ENCODE peak calls at places on chromosomes 7 and 10, in five cellular contexts. V is IMR-90, S is HCT116, U is A549, I is K562. E is an unnamed sample.

GRCh38 chr7:11210374-11210773 is 236.7 kb downstream of the PHF14 start:
- DNase-seq in I (no peak), S (no peak), V (no peak), U (no peak), E (no peak)

GRCh38 chr7:77338883-77339629 is 77.1 kb downstream of the GSAP start:
- DNase-seq in U (peak; percentile 15), S (no peak), I (no peak), V (peak; percentile 45), E (no peak)

GRCh38 chr10:136465-136762 is 1.2 kb downstream of the ZMYND11 start:
- DNase-seq in V (no peak), U (no peak), S (no peak), I (no peak), E (no peak)

GRCh38 chr7:139702811-139703467 is 74.9 kb downstream of the HIPK2 start:
- DNase-seq in S (no peak), I (no peak), U (no peak), V (no peak), E (no peak)

GRCh38 chr10:18290651-18291313 is 150.6 kb downstream of the CACNB2 start:
- DNase-seq in I (no peak), V (no peak), S (no peak), U (no peak), E (no peak)

GRCh38 chr10:94122247-94122646 is 128.5 kb downstream of the PLCE1 start:
- DNase-seq in S (no peak), U (no peak), V (peak; percentile 29), I (no peak), E (no peak)

GRCh38 chr10:132960071-132960472 is 17.7 kb upstream of the CFAP46 start:
- DNase-seq in I (no peak), U (no peak), V (no peak), S (no peak), E (no peak)

GRCh38 chr7:63067897-63068585 is 930.6 kb upstream of the ZNF722 start:
- DNase-seq in I (peak; percentile 58), S (no peak), U (no peak), V (no peak), E (no peak)

GRCh38 chr7:94008537-94008936 is 4.4 kb upstream of the BET1 start:
- DNase-seq in I (no peak), S (no peak), U (no peak), V (peak; percentile 28), E (no peak)

GRCh38 chr10:76874151-76874550 is 763.5 kb downstream of the KCNMA1 start:
- DNase-seq in V (no peak), S (no peak), I (no peak), U (no peak), E (no peak)

GRCh38 chr10:106338486-106338885 is 826.0 kb downstream of the SORCS1 start:
- DNase-seq in I (no peak), S (no peak), V (peak; percentile 9), U (no peak), E (no peak)

GRCh38 chr10:118307768-118308347 is 34.3 kb downstream of the FAM204A start:
- DNase-seq in I (no peak), S (no peak), V (no peak), U (no peak), E (no peak)

DNA sequence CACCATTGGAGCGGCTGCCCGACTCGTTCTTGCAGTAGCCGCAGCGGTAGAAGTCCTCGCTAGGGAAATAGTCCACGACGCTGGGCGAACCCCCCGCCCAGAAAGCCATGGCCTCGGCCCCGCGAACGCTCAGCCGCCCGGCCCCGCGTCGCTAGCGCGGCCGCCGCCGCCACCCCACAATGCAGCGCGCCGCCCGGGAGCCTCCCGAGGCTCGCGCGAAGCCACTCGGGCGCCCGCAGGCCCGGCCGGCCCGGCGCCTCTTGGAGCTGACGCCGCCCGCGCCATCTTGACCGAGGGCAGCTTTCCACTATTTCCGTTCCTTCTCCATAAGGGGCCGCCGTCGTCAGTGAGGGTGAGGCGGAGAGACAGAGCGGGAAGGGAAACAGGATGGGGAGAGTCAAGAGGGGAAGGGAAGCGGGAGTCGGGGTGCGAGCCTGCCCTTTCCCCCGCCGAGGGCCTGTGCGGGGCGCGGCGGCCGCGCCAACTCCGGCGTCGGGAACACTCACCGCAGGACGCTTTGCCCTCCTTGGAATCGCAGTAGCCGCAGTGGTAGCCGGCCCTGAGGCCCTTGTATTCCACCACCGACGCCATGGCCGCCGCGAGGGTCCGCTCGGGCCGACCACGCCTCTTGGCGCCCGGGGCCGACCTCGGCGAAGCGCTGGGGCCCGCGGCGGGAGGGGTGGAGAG is at the start of gene ATE1:
- DNase-seq in U (peak; percentile 92), V (peak; percentile 88), S (peak; percentile 88), I (peak; percentile 87), E (peak; percentile 90)
- TF ChIP-seq POLR2A in U (peak; percentile 62), V (peak; percentile 85), S (peak; percentile 82), I (peak; percentile 82), E (peak; percentile 84)

GRCh38 chr10:101782811-101783735 is at the start of gene NPM3:
- DNase-seq in V (peak; percentile 70), I (peak; percentile 89), S (peak; percentile 59), U (peak; percentile 81), E (peak; percentile 86)
- TF ChIP-seq POLR2A in V (peak; percentile 59), I (peak; percentile 79), S (peak; percentile 65), U (peak; percentile 51), E (no peak)

GRCh38 chr7:41942468-41943097 is 239.7 kb upstream of the INHBA start:
- DNase-seq in V (peak; percentile 90), U (peak; percentile 22), S (no peak), I (no peak), E (no peak)
- TF ChIP-seq POLR2A in V (no peak), U (no peak), S (no peak), I (no peak), E (no peak)

GRCh38 chr7:149130572-149131198 is 4.6 kb upstream of the ZNF425 start:
- DNase-seq in U (no peak), I (no peak), S (no peak), V (no peak), E (no peak)

GRCh38 chr7:149126662-149127321 is 668 bp upstream of the ZNF425 start:
- DNase-seq in V (peak; percentile 7), U (peak; percentile 62), I (peak; percentile 75), S (no peak), E (peak; percentile 62)

GRCh38 chr7:149125189-149125863 is 798 bp downstream of the ZNF425 start:
- DNase-seq in V (no peak), S (no peak), I (no peak), U (no peak), E (no peak)

DNA sequence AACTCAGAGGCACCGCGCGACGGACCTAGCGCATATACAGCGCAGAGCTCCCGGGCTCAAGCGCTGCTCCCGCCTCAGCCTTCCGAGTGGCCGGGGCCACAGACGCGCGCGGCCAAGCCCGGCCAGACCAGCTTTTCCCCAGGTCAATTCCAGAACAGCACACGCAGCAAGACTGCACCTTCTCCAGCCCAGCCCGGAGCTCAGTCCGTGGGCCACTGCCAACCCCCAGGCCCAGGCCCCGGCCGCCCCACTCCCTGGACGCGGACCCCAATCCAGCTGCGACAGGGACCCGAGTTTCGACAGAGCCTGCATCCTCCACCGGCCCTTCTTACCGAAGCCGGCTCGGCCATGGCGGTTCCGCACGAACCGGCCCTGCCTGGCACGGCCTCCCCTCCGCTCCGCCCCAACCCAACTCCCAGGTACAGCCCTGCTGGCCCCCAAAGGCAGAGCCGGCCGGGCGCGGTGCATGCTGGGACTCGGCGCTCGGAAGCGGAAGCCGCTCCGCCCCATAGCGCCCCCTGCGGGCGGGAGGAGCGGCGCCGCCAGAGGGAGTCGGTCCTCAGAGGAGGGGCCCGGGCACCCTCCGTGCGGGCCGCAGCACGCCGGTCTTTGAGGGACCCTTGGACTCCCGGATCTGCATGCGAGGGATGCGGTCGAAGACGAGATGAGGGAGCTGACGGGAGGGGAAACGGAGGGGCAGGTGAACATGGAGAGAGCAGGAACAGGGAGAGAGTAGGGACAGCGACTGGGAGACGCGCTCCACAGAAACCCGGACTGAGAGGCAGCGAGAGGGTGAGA is at the start of gene ZNF425:
- DNase-seq in U (peak; percentile 94), S (peak; percentile 85), I (peak; percentile 99), V (peak; percentile 86), E (peak; percentile 93)
- TF ChIP-seq POLR2A in U (peak; percentile 98), S (peak; percentile 90), I (peak; percentile 99), V (peak; percentile 97), E (peak; percentile 96)

GRCh38 chr10:75111906-75112703 is 649 bp downstream of the SAMD8 start:
- DNase-seq in V (peak; percentile 50), S (peak; percentile 1), I (peak; percentile 71), U (peak; percentile 60), E (peak; percentile 65)
- TF ChIP-seq POLR2A in V (no peak), S (no peak), I (no peak), U (no peak), E (no peak)

GRCh38 chr7:141549582-141549981 is 1.6 kb upstream of the AGK start:
- DNase-seq in I (no peak), U (no peak), S (no peak), V (no peak), E (no peak)

GRCh38 chr7:141551773-141552162 is 558 bp downstream of the AGK start:
- DNase-seq in I (no peak), S (no peak), V (no peak), U (no peak), E (no peak)

GRCh38 chr7:141550694-141551079 is 523 bp upstream of the AGK start:
- DNase-seq in S (no peak), U (peak; percentile 7), V (no peak), I (no peak), E (no peak)

GRCh38 chr7:141551080-141551772 is at the start of gene AGK:
- DNase-seq in I (peak; percentile 91), V (peak; percentile 75), U (peak; percentile 81), S (peak; percentile 52), E (peak; percentile 67)
- TF ChIP-seq POLR2A in I (peak; percentile 97), V (peak; percentile 67), U (peak; percentile 89), S (peak; percentile 86), E (peak; percentile 46)

GRCh38 chr7:144780071-144780608 is 55.7 kb downstream of the TPK1 start:
- DNase-seq in V (no peak), I (no peak), U (no peak), S (peak; percentile 12), E (no peak)
- TF ChIP-seq POLR2A in V (no peak), I (no peak), U (no peak), S (no peak), E (no peak)

E was measured in adrenal gland.